ENCODE peak calls at places on chromosomes 6 and 20, in four cellular contexts. One of them, this sample, is unnamed.

GRCh38 chr6:149473080-149474052 is 11.4 kb downstream of the ZC3H12D start:
- DNase-seq in brain microvascular endothelial cell: no peak
- DNase-seq in GM23248: no peak
- DNase-seq in coronary artery: no peak
- DNase-seq in this sample: no peak

GRCh38 chr6:88761237-88762031 is 202.0 kb downstream of the RNGTT start:
- DNase-seq in brain microvascular endothelial cell: no peak
- DNase-seq in GM23248: no peak
- DNase-seq in coronary artery: no peak
- DNase-seq in this sample: no peak

GRCh38 chr6:111759413-111759835 is 113.8 kb downstream of the FYN start:
- DNase-seq in brain microvascular endothelial cell: no peak
- DNase-seq in GM23248: peak
- DNase-seq in coronary artery: no peak
- DNase-seq in this sample: no peak

GRCh38 chr6:153484056-153484455 is 353.0 kb upstream of the RGS17 start:
- DNase-seq in brain microvascular endothelial cell: no peak
- DNase-seq in GM23248: no peak
- DNase-seq in coronary artery: no peak
- DNase-seq in this sample: no peak

GRCh38 chr6:111870751-111871064 is 2.5 kb downstream of the FYN start:
- DNase-seq in brain microvascular endothelial cell: no peak
- DNase-seq in GM23248: peak
- DNase-seq in coronary artery: no peak
- DNase-seq in this sample: no peak

GRCh38 chr6:32796848-32797776 is 19.7 kb downstream of the HLA-DOB start:
- DNase-seq in brain microvascular endothelial cell: peak
- DNase-seq in GM23248: peak
- DNase-seq in coronary artery: no peak
- DNase-seq in this sample: peak

GRCh38 chr6:144776031-144776819 is 491.1 kb downstream of the UTRN start:
- DNase-seq in brain microvascular endothelial cell: no peak
- DNase-seq in GM23248: no peak
- DNase-seq in coronary artery: no peak
- DNase-seq in this sample: no peak

GRCh38 chr6:37251211-37251610 is 6.4 kb upstream of the TBC1D22B start:
- DNase-seq in brain microvascular endothelial cell: no peak
- DNase-seq in GM23248: peak
- DNase-seq in coronary artery: no peak
- DNase-seq in this sample: no peak

GRCh38 chr20:32524871-32525501 is 60.1 kb downstream of the NOL4L start:
- DNase-seq in brain microvascular endothelial cell: no peak
- DNase-seq in GM23248: no peak
- DNase-seq in coronary artery: no peak
- DNase-seq in this sample: no peak

GRCh38 chr20:32462900-32463641 is 104.9 kb downstream of the ASXL1 start:
- DNase-seq in brain microvascular endothelial cell: no peak
- DNase-seq in GM23248: no peak
- DNase-seq in coronary artery: no peak
- DNase-seq in this sample: no peak

GRCh38 chr20:61118429-61119224 is 133.4 kb upstream of the CDH4 start:
- DNase-seq in brain microvascular endothelial cell: peak
- DNase-seq in GM23248: peak
- DNase-seq in coronary artery: no peak
- DNase-seq in this sample: peak

GRCh38 chr20:10541668-10542411 is 106.7 kb downstream of the SLX4IP start:
- DNase-seq in brain microvascular endothelial cell: no peak
- DNase-seq in GM23248: no peak
- DNase-seq in coronary artery: no peak
- DNase-seq in this sample: no peak

GRCh38 chr6:123393333-123393732 is 243.4 kb downstream of the TRDN start:
- DNase-seq in brain microvascular endothelial cell: no peak
- DNase-seq in GM23248: peak
- DNase-seq in coronary artery: no peak
- DNase-seq in this sample: no peak

GRCh38 chr20:1440024-1440423 is 26.6 kb downstream of the NSFL1C start:
- DNase-seq in brain microvascular endothelial cell: no peak
- DNase-seq in GM23248: peak
- DNase-seq in coronary artery: no peak
- DNase-seq in this sample: no peak

GRCh38 chr6:217048-217659 is 75.1 kb upstream of the DUSP22 start:
- DNase-seq in brain microvascular endothelial cell: no peak
- DNase-seq in GM23248: peak
- DNase-seq in coronary artery: no peak
- DNase-seq in this sample: no peak

GRCh38 chr6:97705568-97705967 is 422.6 kb upstream of the MMS22L start:
- DNase-seq in brain microvascular endothelial cell: no peak
- DNase-seq in GM23248: peak
- DNase-seq in coronary artery: no peak
- DNase-seq in this sample: no peak

GRCh38 chr6:137224890-137225198 is 5.7 kb upstream of the IFNGR1 start:
- DNase-seq in brain microvascular endothelial cell: no peak
- DNase-seq in GM23248: no peak
- DNase-seq in coronary artery: no peak
- DNase-seq in this sample: no peak

GRCh38 chr6:48036316-48036715 is 74.7 kb downstream of the PTCHD4 start:
- DNase-seq in brain microvascular endothelial cell: peak
- DNase-seq in GM23248: peak
- DNase-seq in coronary artery: no peak
- DNase-seq in this sample: peak

GRCh38 chr6:170572704-170573466 is 11.6 kb downstream of the PDCD2 start:
- DNase-seq in brain microvascular endothelial cell: no peak
- DNase-seq in GM23248: no peak
- DNase-seq in coronary artery: no peak
- DNase-seq in this sample: no peak

GRCh38 chr6:17965397-17965796 is 22.0 kb downstream of the KIF13A start:
- DNase-seq in brain microvascular endothelial cell: no peak
- DNase-seq in GM23248: peak
- DNase-seq in coronary artery: no peak
- DNase-seq in this sample: no peak

GRCh38 chr6:3773696-3774298 is 22.3 kb upstream of the PXDC1 start:
- DNase-seq in brain microvascular endothelial cell: peak
- DNase-seq in GM23248: peak
- DNase-seq in coronary artery: no peak
- DNase-seq in this sample: no peak

GRCh38 chr20:34954905-34955231 is 738 bp downstream of the GSS start:
- DNase-seq in brain microvascular endothelial cell: peak
- DNase-seq in GM23248: peak
- DNase-seq in coronary artery: peak
- DNase-seq in this sample: no peak

GRCh38 chr20:56940466-56940865 is 311.4 kb downstream of the TFAP2C start:
- DNase-seq in brain microvascular endothelial cell: no peak
- DNase-seq in GM23248: no peak
- DNase-seq in coronary artery: no peak
- DNase-seq in this sample: no peak

GRCh38 chr6:125871365-125871764 is 80.6 kb downstream of the NCOA7 start:
- DNase-seq in brain microvascular endothelial cell: no peak
- DNase-seq in GM23248: no peak
- DNase-seq in coronary artery: no peak
- DNase-seq in this sample: no peak

GRCh38 chr6:18515767-18516166 is 128.6 kb downstream of the RNF144B start:
- DNase-seq in brain microvascular endothelial cell: peak
- DNase-seq in GM23248: peak
- DNase-seq in coronary artery: no peak
- DNase-seq in this sample: no peak

GRCh38 chr6:2875840-2876207 is 27.3 kb downstream of the SERPINB9 start:
- DNase-seq in brain microvascular endothelial cell: no peak
- DNase-seq in GM23248: peak
- DNase-seq in coronary artery: no peak
- DNase-seq in this sample: no peak

GRCh38 chr6:45679631-45680030 is 301.9 kb upstream of the SUPT3H start:
- DNase-seq in brain microvascular endothelial cell: no peak
- DNase-seq in GM23248: no peak
- DNase-seq in coronary artery: no peak
- DNase-seq in this sample: no peak

GRCh38 chr20:11920083-11920482 is 2.4 kb downstream of the BTBD3 start:
- DNase-seq in brain microvascular endothelial cell: no peak
- DNase-seq in GM23248: no peak
- DNase-seq in coronary artery: no peak
- DNase-seq in this sample: no peak

DNA sequence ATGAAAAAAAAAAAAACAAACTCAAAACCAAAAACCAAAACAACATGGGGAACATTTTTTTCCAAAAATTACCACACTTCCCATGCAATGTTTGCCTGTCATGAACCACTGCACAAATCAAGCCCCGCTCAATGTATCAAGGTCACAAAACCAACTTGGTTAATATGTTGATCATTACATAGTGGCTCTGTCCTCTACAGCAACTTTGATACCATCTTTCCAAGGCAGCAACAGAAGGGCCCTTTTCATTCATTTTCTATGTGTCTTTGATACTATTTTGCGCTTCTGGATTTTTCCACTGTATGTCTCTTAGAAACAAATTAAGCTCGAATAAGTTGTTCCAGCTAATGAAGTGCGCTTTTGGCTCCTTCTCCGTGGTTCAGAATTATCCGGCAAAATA is 1.5 kb downstream of the ZHX3 start:
- DNase-seq in brain microvascular endothelial cell: no peak
- DNase-seq in GM23248: peak
- DNase-seq in coronary artery: no peak
- DNase-seq in this sample: no peak
- H3K4me3 ChIP-seq in brain microvascular endothelial cell: peak
- H3K4me3 ChIP-seq in GM23248: peak
- H3K4me3 ChIP-seq in coronary artery: peak
- H3K4me3 ChIP-seq in this sample: peak

GRCh38 chr6:5672581-5673011 is 334.1 kb downstream of the NRN1 start:
- DNase-seq in brain microvascular endothelial cell: peak
- DNase-seq in GM23248: peak
- DNase-seq in coronary artery: no peak
- DNase-seq in this sample: peak

GRCh38 chr6:5671604-5672559 is 334.8 kb downstream of the NRN1 start:
- DNase-seq in brain microvascular endothelial cell: no peak
- DNase-seq in GM23248: peak
- DNase-seq in coronary artery: no peak
- DNase-seq in this sample: no peak

GRCh38 chr6:5670381-5670780 is 336.3 kb downstream of the NRN1 start:
- DNase-seq in brain microvascular endothelial cell: no peak
- DNase-seq in GM23248: no peak
- DNase-seq in coronary artery: no peak
- DNase-seq in this sample: no peak

GRCh38 chr6:5673016-5673415 is 333.7 kb downstream of the NRN1 start:
- DNase-seq in brain microvascular endothelial cell: no peak
- DNase-seq in GM23248: no peak
- DNase-seq in coronary artery: no peak
- DNase-seq in this sample: no peak

DNA sequence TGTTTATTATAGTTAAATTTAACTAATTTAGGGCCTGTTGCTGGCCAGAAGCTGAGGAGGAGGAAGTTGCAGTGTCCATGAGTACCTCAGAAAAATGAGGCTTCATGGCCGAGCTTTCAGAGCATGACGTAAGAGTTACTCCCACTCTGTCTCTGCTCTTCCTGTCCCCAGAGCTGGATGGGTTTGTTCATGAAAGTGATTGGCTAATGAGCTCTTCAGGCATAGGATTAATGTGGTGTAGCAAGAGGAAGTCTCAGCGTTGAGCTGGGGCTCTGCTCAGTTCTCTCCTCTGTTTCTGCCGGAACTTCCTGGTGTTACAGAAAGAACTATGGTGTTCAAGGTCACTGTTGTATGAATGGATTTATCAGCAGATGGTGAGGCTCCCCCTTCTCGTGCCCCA is 335.6 kb downstream of the NRN1 start:
- DNase-seq in brain microvascular endothelial cell: no peak
- DNase-seq in GM23248: peak
- DNase-seq in coronary artery: no peak
- DNase-seq in this sample: no peak
- H3K4me3 ChIP-seq in brain microvascular endothelial cell: no peak
- H3K4me3 ChIP-seq in GM23248: no peak
- H3K4me3 ChIP-seq in coronary artery: no peak
- H3K4me3 ChIP-seq in this sample: no peak

GRCh38 chr6:158256746-158257424 is 55.4 kb upstream of the TULP4 start:
- DNase-seq in brain microvascular endothelial cell: no peak
- DNase-seq in GM23248: no peak
- DNase-seq in coronary artery: no peak
- DNase-seq in this sample: no peak

GRCh38 chr6:158255974-158256601 is 56.2 kb upstream of the TULP4 start:
- DNase-seq in brain microvascular endothelial cell: no peak
- DNase-seq in GM23248: no peak
- DNase-seq in coronary artery: no peak
- DNase-seq in this sample: no peak

GRCh38 chr6:158259136-158259535 is 53.1 kb upstream of the TULP4 start:
- DNase-seq in brain microvascular endothelial cell: no peak
- DNase-seq in GM23248: no peak
- DNase-seq in coronary artery: no peak
- DNase-seq in this sample: no peak

GRCh38 chr6:158257781-158258180 is 54.5 kb upstream of the TULP4 start:
- DNase-seq in brain microvascular endothelial cell: no peak
- DNase-seq in GM23248: no peak
- DNase-seq in coronary artery: no peak
- DNase-seq in this sample: no peak

DNA sequence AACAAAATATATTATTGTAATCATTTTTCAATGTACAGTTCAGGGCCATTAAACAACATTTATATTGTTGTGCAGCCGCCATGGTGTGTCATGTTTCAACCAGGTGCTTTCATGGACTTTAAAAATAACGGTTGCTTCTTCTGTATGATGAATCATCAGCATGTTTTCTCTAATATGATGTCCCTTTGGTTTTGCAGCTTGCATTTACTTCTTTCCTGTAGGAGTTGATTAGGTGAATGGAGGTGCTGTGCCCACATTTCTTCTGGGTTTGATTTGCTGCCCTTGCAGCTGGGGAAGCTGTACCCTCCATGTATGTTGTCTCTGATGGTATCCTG is 54.9 kb upstream of the TULP4 start:
- DNase-seq in brain microvascular endothelial cell: no peak
- DNase-seq in GM23248: no peak
- DNase-seq in coronary artery: no peak
- DNase-seq in this sample: no peak
- H3K4me3 ChIP-seq in brain microvascular endothelial cell: no peak
- H3K4me3 ChIP-seq in GM23248: no peak
- H3K4me3 ChIP-seq in coronary artery: no peak
- H3K4me3 ChIP-seq in this sample: no peak

DNA sequence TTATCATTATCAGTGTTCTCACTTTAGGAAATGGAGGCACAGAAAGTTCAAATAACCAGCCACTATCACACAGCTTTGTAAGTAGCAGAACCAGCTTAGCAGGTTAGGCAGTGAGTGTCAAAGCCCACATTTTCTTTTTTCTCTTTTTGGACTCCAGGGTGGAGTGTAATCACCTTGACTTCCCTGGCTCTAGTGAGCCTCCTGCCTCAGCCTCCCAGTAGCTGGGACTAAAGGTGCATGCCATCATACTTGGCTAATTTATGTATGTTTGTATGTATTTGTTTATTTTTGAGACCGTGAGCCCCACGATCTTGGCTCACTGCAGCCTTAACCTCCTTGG is 7.8 kb upstream of the NCOA3 start:
- DNase-seq in brain microvascular endothelial cell: no peak
- DNase-seq in GM23248: no peak
- DNase-seq in coronary artery: no peak
- DNase-seq in this sample: no peak
- H3K4me3 ChIP-seq in brain microvascular endothelial cell: no peak
- H3K4me3 ChIP-seq in GM23248: no peak
- H3K4me3 ChIP-seq in coronary artery: peak
- H3K4me3 ChIP-seq in this sample: no peak

GRCh38 chr6:26250806-26251075 is 114.3 kb upstream of the BTN3A2 start:
- DNase-seq in brain microvascular endothelial cell: peak
- DNase-seq in GM23248: peak
- DNase-seq in coronary artery: no peak
- DNase-seq in this sample: no peak
- H3K4me3 ChIP-seq in brain microvascular endothelial cell: peak
- H3K4me3 ChIP-seq in GM23248: peak
- H3K4me3 ChIP-seq in coronary artery: peak
- H3K4me3 ChIP-seq in this sample: peak